ENCODE peak calls at places on chromosomes 12 and 14, in ten cellular contexts. One of them, this sample, is unnamed.

GRCh38 chr12:79933580-79934264 is 1.2 kb downstream of the PPP1R12A start:
- DNase-seq in left ventricle myocardium superior: no peak
- DNase-seq in aorta: no peak
- DNase-seq in frontal cortex: no peak
- DNase-seq in GOT3: no peak
- DNase-seq in ELF-1: peak; percentile 34
- DNase-seq in mucosa of descending colon: no peak
- DNase-seq in AG10803: peak; percentile 11
- DNase-seq in GM23338: no peak
- DNase-seq in NCI-H2081: no peak
- DNase-seq in this sample: no peak

GRCh38 chr12:94098466-94098865 is 49.9 kb upstream of the PLXNC1 start:
- DNase-seq in mucosa of descending colon: no peak
- DNase-seq in aorta: no peak
- DNase-seq in GOT3: no peak
- DNase-seq in ELF-1: no peak
- DNase-seq in GM23338: no peak
- DNase-seq in NCI-H2081: no peak
- DNase-seq in left ventricle myocardium superior: no peak
- DNase-seq in AG10803: peak; percentile 91
- DNase-seq in frontal cortex: no peak
- DNase-seq in this sample: no peak

GRCh38 chr12:21818627-21819026 is 44.1 kb upstream of the KCNJ8 start:
- DNase-seq in NCI-H2081: no peak
- DNase-seq in ELF-1: no peak
- DNase-seq in GM23338: no peak
- DNase-seq in GOT3: no peak
- DNase-seq in aorta: no peak
- DNase-seq in mucosa of descending colon: no peak
- DNase-seq in left ventricle myocardium superior: no peak
- DNase-seq in AG10803: peak; percentile 72
- DNase-seq in frontal cortex: no peak
- DNase-seq in this sample: no peak

GRCh38 chr12:126353604-126354003 is 1288.4 kb downstream of the AACS start:
- DNase-seq in NCI-H2081: no peak
- DNase-seq in aorta: no peak
- DNase-seq in frontal cortex: no peak
- DNase-seq in GOT3: no peak
- DNase-seq in ELF-1: no peak
- DNase-seq in AG10803: peak; percentile 26
- DNase-seq in left ventricle myocardium superior: no peak
- DNase-seq in mucosa of descending colon: no peak
- DNase-seq in GM23338: no peak
- DNase-seq in this sample: no peak

GRCh38 chr12:131786331-131786730 is 41.9 kb upstream of the MMP17 start:
- DNase-seq in frontal cortex: no peak
- DNase-seq in left ventricle myocardium superior: no peak
- DNase-seq in NCI-H2081: no peak
- DNase-seq in AG10803: no peak
- DNase-seq in GM23338: no peak
- DNase-seq in mucosa of descending colon: no peak
- DNase-seq in aorta: no peak
- DNase-seq in GOT3: no peak
- DNase-seq in ELF-1: no peak
- DNase-seq in this sample: no peak

GRCh38 chr14:50399251-50400032 is 2.8 kb upstream of the CDKL1 start:
- DNase-seq in frontal cortex: no peak
- DNase-seq in aorta: peak; percentile 53
- DNase-seq in GOT3: no peak
- DNase-seq in left ventricle myocardium superior: no peak
- DNase-seq in GM23338: no peak
- DNase-seq in mucosa of descending colon: peak; percentile 45
- DNase-seq in ELF-1: no peak
- DNase-seq in NCI-H2081: no peak
- DNase-seq in AG10803: peak; percentile 63
- DNase-seq in this sample: no peak

GRCh38 chr14:37021406-37021805 is 151.0 kb downstream of the SLC25A21 start:
- DNase-seq in NCI-H2081: no peak
- DNase-seq in ELF-1: no peak
- DNase-seq in aorta: no peak
- DNase-seq in GOT3: no peak
- DNase-seq in GM23338: no peak
- DNase-seq in left ventricle myocardium superior: no peak
- DNase-seq in AG10803: no peak
- DNase-seq in mucosa of descending colon: no peak
- DNase-seq in frontal cortex: no peak
- DNase-seq in this sample: no peak

GRCh38 chr14:53011053-53011462 is 60.2 kb upstream of the FERMT2 start:
- DNase-seq in ELF-1: peak; percentile 91
- DNase-seq in aorta: peak; percentile 86
- DNase-seq in mucosa of descending colon: no peak
- DNase-seq in left ventricle myocardium superior: peak; percentile 80
- DNase-seq in NCI-H2081: no peak
- DNase-seq in AG10803: peak; percentile 99
- DNase-seq in GM23338: peak; percentile 79
- DNase-seq in frontal cortex: peak; percentile 35
- DNase-seq in GOT3: peak; percentile 8
- DNase-seq in this sample: no peak

GRCh38 chr14:75011356-75012097 is 8.8 kb downstream of the EIF2B2 start:
- DNase-seq in GM23338: no peak
- DNase-seq in left ventricle myocardium superior: no peak
- DNase-seq in GOT3: no peak
- DNase-seq in aorta: no peak
- DNase-seq in mucosa of descending colon: no peak
- DNase-seq in AG10803: peak; percentile 69
- DNase-seq in NCI-H2081: no peak
- DNase-seq in ELF-1: no peak
- DNase-seq in frontal cortex: no peak
- DNase-seq in this sample: no peak

GRCh38 chr14:90398315-90398811 is 1.5 kb downstream of the CALM1 start:
- DNase-seq in GOT3: no peak
- DNase-seq in AG10803: no peak
- DNase-seq in mucosa of descending colon: peak; percentile 74
- DNase-seq in left ventricle myocardium superior: no peak
- DNase-seq in NCI-H2081: peak; percentile 34
- DNase-seq in GM23338: peak; percentile 22
- DNase-seq in frontal cortex: no peak
- DNase-seq in ELF-1: peak; percentile 48
- DNase-seq in aorta: peak; percentile 73
- DNase-seq in this sample: peak; percentile 85

GRCh38 chr14:59355101-59355500 is 110.1 kb downstream of the GPR135 start:
- DNase-seq in GOT3: no peak
- DNase-seq in aorta: no peak
- DNase-seq in left ventricle myocardium superior: no peak
- DNase-seq in AG10803: no peak
- DNase-seq in ELF-1: no peak
- DNase-seq in frontal cortex: no peak
- DNase-seq in GM23338: no peak
- DNase-seq in NCI-H2081: no peak
- DNase-seq in mucosa of descending colon: no peak
- DNase-seq in this sample: no peak

GRCh38 chr12:120055639-120056038 is 60.9 kb downstream of the RAB35 start:
- DNase-seq in ELF-1: no peak
- DNase-seq in left ventricle myocardium superior: no peak
- DNase-seq in NCI-H2081: no peak
- DNase-seq in GM23338: no peak
- DNase-seq in frontal cortex: no peak
- DNase-seq in mucosa of descending colon: no peak
- DNase-seq in GOT3: no peak
- DNase-seq in aorta: no peak
- DNase-seq in AG10803: no peak
- DNase-seq in this sample: no peak

GRCh38 chr14:54348001-54348611 is 48.7 kb upstream of the CDKN3 start:
- DNase-seq in GOT3: no peak
- DNase-seq in left ventricle myocardium superior: no peak
- DNase-seq in GM23338: peak; percentile 88
- DNase-seq in mucosa of descending colon: no peak
- DNase-seq in aorta: no peak
- DNase-seq in AG10803: peak; percentile 39
- DNase-seq in ELF-1: no peak
- DNase-seq in NCI-H2081: peak; percentile 44
- DNase-seq in frontal cortex: peak; percentile 47
- DNase-seq in this sample: no peak

GRCh38 chr14:73188501-73188903 is 48.8 kb upstream of the PAPLN start:
- DNase-seq in GM23338: no peak
- DNase-seq in NCI-H2081: no peak
- DNase-seq in ELF-1: no peak
- DNase-seq in left ventricle myocardium superior: no peak
- DNase-seq in GOT3: no peak
- DNase-seq in AG10803: peak; percentile 67
- DNase-seq in frontal cortex: no peak
- DNase-seq in mucosa of descending colon: no peak
- DNase-seq in aorta: no peak
- DNase-seq in this sample: no peak

GRCh38 chr12:132018193-132018916 is 68.6 kb downstream of the EP400 start:
- DNase-seq in aorta: peak; percentile 21
- DNase-seq in GM23338: no peak
- DNase-seq in NCI-H2081: no peak
- DNase-seq in AG10803: peak; percentile 5
- DNase-seq in GOT3: no peak
- DNase-seq in left ventricle myocardium superior: no peak
- DNase-seq in ELF-1: no peak
- DNase-seq in frontal cortex: peak; percentile 64
- DNase-seq in mucosa of descending colon: no peak
- DNase-seq in this sample: no peak

GRCh38 chr12:6956332-6956727 is 5.2 kb downstream of the PTPN6 start:
- DNase-seq in aorta: peak; percentile 41
- DNase-seq in left ventricle myocardium superior: no peak
- DNase-seq in mucosa of descending colon: peak; percentile 52
- DNase-seq in frontal cortex: no peak
- DNase-seq in AG10803: no peak
- DNase-seq in ELF-1: no peak
- DNase-seq in GOT3: no peak
- DNase-seq in GM23338: no peak
- DNase-seq in NCI-H2081: no peak
- DNase-seq in this sample: peak; percentile 75

GRCh38 chr12:65524666-65525065 is 246.2 kb downstream of the MSRB3 start:
- DNase-seq in NCI-H2081: no peak
- DNase-seq in frontal cortex: no peak
- DNase-seq in GOT3: no peak
- DNase-seq in left ventricle myocardium superior: no peak
- DNase-seq in GM23338: no peak
- DNase-seq in aorta: no peak
- DNase-seq in mucosa of descending colon: no peak
- DNase-seq in ELF-1: no peak
- DNase-seq in AG10803: peak; percentile 88
- DNase-seq in this sample: no peak

GRCh38 chr14:41606249-41607118 is at the start of gene LRFN5:
- DNase-seq in mucosa of descending colon: no peak
- DNase-seq in GOT3: no peak
- DNase-seq in aorta: peak; percentile 56
- DNase-seq in GM23338: peak; percentile 74
- DNase-seq in ELF-1: peak; percentile 75
- DNase-seq in NCI-H2081: peak; percentile 30
- DNase-seq in left ventricle myocardium superior: peak; percentile 67
- DNase-seq in frontal cortex: peak; percentile 36
- DNase-seq in AG10803: peak; percentile 31
- DNase-seq in this sample: no peak

GRCh38 chr14:102201369-102201748 is 61.7 kb downstream of the WDR20 start:
- DNase-seq in ELF-1: no peak
- DNase-seq in GM23338: no peak
- DNase-seq in left ventricle myocardium superior: no peak
- DNase-seq in mucosa of descending colon: no peak
- DNase-seq in frontal cortex: no peak
- DNase-seq in aorta: no peak
- DNase-seq in AG10803: no peak
- DNase-seq in GOT3: no peak
- DNase-seq in NCI-H2081: no peak
- DNase-seq in this sample: no peak

GRCh38 chr12:14618990-14619389 is 51.3 kb upstream of the PLBD1 start:
- DNase-seq in ELF-1: peak; percentile 14
- DNase-seq in left ventricle myocardium superior: no peak
- DNase-seq in NCI-H2081: no peak
- DNase-seq in AG10803: peak; percentile 17
- DNase-seq in frontal cortex: peak; percentile 24
- DNase-seq in mucosa of descending colon: no peak
- DNase-seq in GOT3: no peak
- DNase-seq in aorta: no peak
- DNase-seq in GM23338: peak; percentile 51
- DNase-seq in this sample: no peak

GRCh38 chr12:106341086-106341879 is 16.3 kb upstream of the POLR3B start:
- DNase-seq in mucosa of descending colon: no peak
- DNase-seq in aorta: no peak
- DNase-seq in NCI-H2081: no peak
- DNase-seq in AG10803: peak; percentile 48
- DNase-seq in frontal cortex: no peak
- DNase-seq in GOT3: no peak
- DNase-seq in ELF-1: no peak
- DNase-seq in left ventricle myocardium superior: no peak
- DNase-seq in GM23338: no peak
- DNase-seq in this sample: no peak

GRCh38 chr12:4269279-4269991 is 4.1 kb upstream of the CCND2 start:
- DNase-seq in NCI-H2081: no peak
- DNase-seq in frontal cortex: peak; percentile 72
- DNase-seq in GM23338: peak; percentile 96
- DNase-seq in aorta: peak; percentile 93
- DNase-seq in ELF-1: peak; percentile 84
- DNase-seq in mucosa of descending colon: peak; percentile 91
- DNase-seq in left ventricle myocardium superior: peak; percentile 88
- DNase-seq in AG10803: no peak
- DNase-seq in GOT3: no peak
- DNase-seq in this sample: peak; percentile 97

GRCh38 chr12:99147150-99147549 is 500.4 kb upstream of the GARIN6 start:
- DNase-seq in mucosa of descending colon: no peak
- DNase-seq in AG10803: no peak
- DNase-seq in aorta: no peak
- DNase-seq in GM23338: no peak
- DNase-seq in GOT3: no peak
- DNase-seq in ELF-1: no peak
- DNase-seq in NCI-H2081: no peak
- DNase-seq in frontal cortex: no peak
- DNase-seq in left ventricle myocardium superior: no peak
- DNase-seq in this sample: no peak

GRCh38 chr14:37586783-37587428 is 8.1 kb downstream of the FOXA1 start:
- DNase-seq in NCI-H2081: no peak
- DNase-seq in aorta: no peak
- DNase-seq in frontal cortex: no peak
- DNase-seq in AG10803: no peak
- DNase-seq in ELF-1: no peak
- DNase-seq in GM23338: no peak
- DNase-seq in mucosa of descending colon: no peak
- DNase-seq in GOT3: no peak
- DNase-seq in left ventricle myocardium superior: no peak
- DNase-seq in this sample: no peak

GRCh38 chr12:588658-589057 is 74.6 kb downstream of the NINJ2 start:
- DNase-seq in AG10803: no peak
- DNase-seq in NCI-H2081: no peak
- DNase-seq in aorta: no peak
- DNase-seq in left ventricle myocardium superior: no peak
- DNase-seq in mucosa of descending colon: no peak
- DNase-seq in GM23338: no peak
- DNase-seq in GOT3: no peak
- DNase-seq in frontal cortex: no peak
- DNase-seq in ELF-1: no peak
- DNase-seq in this sample: no peak

GRCh38 chr14:99534333-99534732 is 53.1 kb downstream of the CCNK start:
- DNase-seq in aorta: no peak
- DNase-seq in mucosa of descending colon: no peak
- DNase-seq in ELF-1: no peak
- DNase-seq in GM23338: no peak
- DNase-seq in left ventricle myocardium superior: no peak
- DNase-seq in NCI-H2081: no peak
- DNase-seq in GOT3: no peak
- DNase-seq in frontal cortex: no peak
- DNase-seq in AG10803: no peak
- DNase-seq in this sample: no peak

GRCh38 chr12:59382678-59383425 is 213.0 kb upstream of the SLC16A7 start:
- DNase-seq in ELF-1: no peak
- DNase-seq in AG10803: peak; percentile 57
- DNase-seq in NCI-H2081: no peak
- DNase-seq in frontal cortex: no peak
- DNase-seq in GOT3: no peak
- DNase-seq in aorta: no peak
- DNase-seq in mucosa of descending colon: no peak
- DNase-seq in GM23338: peak; percentile 30
- DNase-seq in left ventricle myocardium superior: no peak
- DNase-seq in this sample: no peak

This sample was measured in cardiac septum.